ENCODE peak calls at places on chromosomes 16 and 17, in nine cellular contexts. M is CD8-positive, alpha-beta memory T cell; P is CD8-positive, alpha-beta T cell; K is Panc1; D is naive thymus-derived CD4-positive, alpha-beta T cell; G is AG04450; V is PC-3; H is CD4-positive, CD25-positive, alpha-beta regulatory T cell; N is ascending aorta. O is an unnamed sample.

GRCh38 chr16:22962905-22963304 is 148.9 kb downstream of the HS3ST2 start:
- DNase-seq in V (no peak), H (no peak), M (no peak), G (no peak), P (no peak), N (no peak), D (no peak), K (no peak), O (no peak)

GRCh38 chr17:3557768-3558583 is at the start of gene TRPV3:
- DNase-seq in H (peak; percentile 64), D (no peak), G (no peak), V (peak; percentile 65), K (no peak), N (no peak), P (peak; percentile 22), M (no peak), O (peak; percentile 72)

GRCh38 chr16:59635674-59636073 is 901.6 kb upstream of the GOT2 start:
- DNase-seq in D (no peak), G (no peak), K (no peak), H (no peak), V (peak; percentile 44), P (no peak), M (no peak), N (no peak), O (no peak)

GRCh38 chr17:17994271-17994670 is 21.6 kb downstream of the DRC3 start:
- DNase-seq in N (no peak), H (peak; percentile 29), P (peak; percentile 4), V (peak; percentile 35), M (peak; percentile 16), G (no peak), K (no peak), D (no peak), O (peak; percentile 43)

GRCh38 chr17:2362416-2362815 is 25.1 kb downstream of the SGSM2 start:
- DNase-seq in G (no peak), V (no peak), H (no peak), M (no peak), N (no peak), K (no peak), P (no peak), D (no peak), O (no peak)

GRCh38 chr17:79053251-79053925 is 21.2 kb upstream of the ENGASE start:
- DNase-seq in V (peak; percentile 22), D (no peak), N (no peak), P (no peak), M (no peak), K (no peak), G (no peak), H (no peak), O (no peak)

GRCh38 chr17:76631821-76632565 is 11.6 kb downstream of the ST6GALNAC1 start:
- DNase-seq in V (peak; percentile 43), D (no peak), G (no peak), P (no peak), K (no peak), M (no peak), N (no peak), H (no peak), O (peak; percentile 57)

GRCh38 chr17:77106874-77107358 is 33.9 kb upstream of the SEC14L1 start:
- DNase-seq in V (no peak), D (no peak), P (no peak), H (peak; percentile 69), K (no peak), M (no peak), G (no peak), N (no peak), O (no peak)

GRCh38 chr16:27445502-27446175 is 43.7 kb downstream of the IL21R start:
- DNase-seq in H (no peak), V (no peak), D (no peak), K (no peak), G (no peak), P (no peak), M (no peak), N (no peak), O (no peak)

GRCh38 chr17:65556014-65556909 is 5.2 kb downstream of the AXIN2 start:
- DNase-seq in K (peak; percentile 33), D (peak; percentile 82), G (no peak), V (peak; percentile 80), P (peak; percentile 86), M (peak; percentile 84), H (peak; percentile 82), N (no peak), O (peak; percentile 89)

GRCh38 chr17:70099267-70099666 is 24.2 kb downstream of the KCNJ16 start:
- DNase-seq in K (no peak), P (no peak), D (no peak), M (no peak), G (no peak), H (no peak), V (no peak), N (no peak), O (no peak)

GRCh38 chr17:21275047-21275578 is 9.4 kb upstream of the MAP2K3 start:
- DNase-seq in P (no peak), H (no peak), V (no peak), N (no peak), D (no peak), K (no peak), G (no peak), M (no peak), O (no peak)

GRCh38 chr16:630815-631405 is at the start of gene WFIKKN1:
- DNase-seq in D (no peak), M (no peak), N (no peak), V (no peak), G (no peak), P (no peak), H (no peak), K (no peak), O (peak; percentile 71)

GRCh38 chr16:17061326-17061725 is 409.4 kb downstream of the XYLT1 start:
- DNase-seq in D (no peak), M (no peak), N (no peak), H (no peak), K (no peak), V (no peak), G (no peak), P (no peak), O (no peak)

GRCh38 chr16:65547799-65548446 is 426.1 kb upstream of the CDH11 start:
- DNase-seq in P (no peak), D (no peak), V (peak; percentile 72), G (peak; percentile 83), K (no peak), N (no peak), M (no peak), H (no peak), O (no peak)

GRCh38 chr17:51056813-51057510 is 63.7 kb downstream of the SPAG9 start:
- DNase-seq in K (no peak), M (peak; percentile 40), N (no peak), H (peak; percentile 77), P (no peak), G (peak; percentile 61), V (peak; percentile 84), D (peak; percentile 23), O (no peak)

GRCh38 chr17:58577696-58578095 is 63.3 kb upstream of the MTMR4 start:
- DNase-seq in M (peak; percentile 15), D (peak; percentile 4), P (peak; percentile 27), N (no peak), G (no peak), H (peak; percentile 63), K (peak; percentile 10), V (peak; percentile 80), O (peak; percentile 34)

GRCh38 chr17:64739316-64740058 is 77.4 kb upstream of the SMURF2 start:
- DNase-seq in H (peak; percentile 16), K (no peak), N (no peak), V (peak; percentile 42), G (peak; percentile 27), M (no peak), D (no peak), P (no peak), O (no peak)

GRCh38 chr16:29825145-29826044 is 5.1 kb downstream of the MVP start:
- DNase-seq in M (peak; percentile 39), N (no peak), H (peak; percentile 68), G (peak; percentile 80), D (peak; percentile 36), V (peak; percentile 70), K (no peak), P (no peak), O (no peak)

GRCh38 chr16:51129105-51129504 is 22.0 kb downstream of the SALL1 start:
- DNase-seq in H (no peak), P (no peak), K (no peak), G (no peak), N (no peak), V (no peak), D (no peak), M (no peak), O (no peak)

GRCh38 chr16:49495151-49495566 is 121.6 kb downstream of the C16orf78 start:
- DNase-seq in P (no peak), D (no peak), K (no peak), M (no peak), V (no peak), G (no peak), N (no peak), H (no peak), O (no peak)

GRCh38 chr16:49618955-49619354 is 237.0 kb downstream of the ZNF423 start:
- DNase-seq in K (no peak), G (no peak), M (no peak), P (no peak), N (no peak), D (no peak), H (no peak), V (no peak), O (no peak)

GRCh38 chr16:35574454-35575431 is 2115.3 kb downstream of the TP53TG3F start:
- DNase-seq in N (no peak), P (no peak), D (no peak), G (no peak), V (no peak), K (no peak), M (no peak), H (no peak), O (no peak)
- H3K9me3 ChIP-seq in N (no peaks in the 10 kb centered on the region), P (no peaks in the 10 kb centered on the region), D (no peaks in the 10 kb centered on the region), G (peaks cover 54% of the 10 kb centered on the region), V (peaks cover 4% of the 10 kb centered on the region), K (no peaks in the 10 kb centered on the region), M (no peaks in the 10 kb centered on the region), H (peaks cover 41% of the 10 kb centered on the region), O (peaks cover 67% of the 10 kb centered on the region)

GRCh38 chr16:85994492-85995433 is 95.8 kb downstream of the IRF8 start:
- DNase-seq in D (no peak), K (no peak), V (no peak), N (no peak), P (no peak), H (no peak), M (no peak), G (no peak), O (peak; percentile 13)
- H3K4me3 ChIP-seq in D (no peak overlapping the region), K (no peak overlapping the region), V (no peak overlapping the region), N (no peak overlapping the region), P (no peak overlapping the region), H (no peak overlapping the region), M (no peak overlapping the region), G (no peak overlapping the region), O (no peak overlapping the region)

GRCh38 chr16:10421596-10421995 is 35.7 kb downstream of the ATF7IP2 start:
- DNase-seq in H (no peak), V (no peak), G (no peak), N (no peak), M (no peak), K (no peak), D (no peak), P (no peak), O (no peak)
- H3K9me3 ChIP-seq in H (peaks cover 27% of the 10 kb centered on the region), V (peaks cover 4% of the 10 kb centered on the region), G (peaks cover 6% of the 10 kb centered on the region), N (peaks cover 13% of the 10 kb centered on the region), M (peaks cover 23% of the 10 kb centered on the region), K (peaks cover 15% of the 10 kb centered on the region), D (no peaks in the 10 kb centered on the region), P (peaks cover 3% of the 10 kb centered on the region), O (peaks cover 33% of the 10 kb centered on the region)

GRCh38 chr16:9095998-9096397 is 4.6 kb downstream of the HAPSTR1 start:
- DNase-seq in V (no peak), D (no peak), N (no peak), K (no peak), M (no peak), H (no peak), P (no peak), G (no peak), O (no peak)
- H3K4me3 ChIP-seq in V (peak overlapping the region; percentile 92), D (no peak overlapping the region), N (peak overlapping the region; percentile 78), K (peak overlapping the region; percentile 93), M (no peak overlapping the region), H (peak overlapping the region; percentile 94), P (peak overlapping the region; percentile 8), G (peak overlapping the region; percentile 96), O (peak overlapping the region; percentile 72)